ENCODE peak calls at places on chromosomes 2 and 18, in nine cellular contexts. G is A172, C is dermis blood vessel endothelial cell, E is LoVo, D is spleen, J is NCI-H446 treated with DMSO at 0.1 percent for 48 hours, A is Calu3, U is NCI-H1417, W is nephron progenitor cell. Z is an unnamed sample.

GRCh38 chr18:60649107-60649506 is 276.5 kb upstream of the MC4R start:
- DNase-seq in W (no peak), C (no peak), D (no peak), U (peak), E (no peak), A (no peak), J (no peak), G (no peak), Z (no peak)

GRCh38 chr2:239144713-239144999 is 256.2 kb downstream of the HDAC4 start:
- DNase-seq in W (no peak), C (no peak), G (no peak), J (no peak), D (no peak), U (peak), E (no peak), A (no peak), Z (no peak)

GRCh38 chr2:80153768-80154167 is 150.8 kb downstream of the LRRTM1 start:
- DNase-seq in C (no peak), G (no peak), D (no peak), W (no peak), E (no peak), J (no peak), A (no peak), U (no peak), Z (no peak)

GRCh38 chr2:172806426-172807008 is 70.9 kb downstream of the RAPGEF4 start:
- DNase-seq in J (peak), W (peak), E (peak), U (no peak), G (peak), D (no peak), A (no peak), C (peak), Z (no peak)

GRCh38 chr2:105327690-105328089 is 1.8 kb downstream of the TGFBRAP1 start:
- DNase-seq in W (no peak), D (no peak), J (no peak), C (no peak), A (peak), E (no peak), G (no peak), U (no peak), Z (no peak)

GRCh38 chr2:144967971-144968370 is 448.1 kb upstream of the ZEB2 start:
- DNase-seq in W (no peak), D (no peak), U (no peak), A (no peak), J (no peak), E (no peak), G (no peak), C (no peak), Z (no peak)

GRCh38 chr2:231059756-231060155 is 3.1 kb downstream of the PSMD1 start:
- DNase-seq in G (no peak), W (no peak), U (no peak), J (no peak), D (no peak), C (no peak), A (no peak), E (no peak), Z (no peak)

GRCh38 chr2:105800036-105800755 is 55.5 kb downstream of the NCK2 start:
- DNase-seq in J (no peak), C (no peak), E (no peak), U (no peak), D (no peak), W (no peak), G (no peak), A (no peak), Z (peak)

GRCh38 chr18:55384551-55385275 is 203.3 kb downstream of the TCF4 start:
- DNase-seq in D (no peak), U (peak), E (peak), J (no peak), C (peak), G (peak), A (peak), W (peak), Z (no peak)

GRCh38 chr2:37833420-37833819 is 91.7 kb upstream of the RMDN2 start:
- DNase-seq in G (no peak), E (no peak), C (no peak), D (no peak), U (no peak), A (no peak), J (no peak), W (no peak), Z (no peak)

GRCh38 chr2:183242937-183243336 is 118.7 kb downstream of the NUP35 start:
- DNase-seq in G (peak), A (no peak), C (peak), U (peak), D (no peak), W (no peak), J (peak), E (no peak), Z (no peak)

GRCh38 chr18:59155140-59155539 is 15.5 kb downstream of the SEC11C start:
- DNase-seq in A (no peak), W (no peak), E (no peak), U (no peak), G (peak), D (no peak), C (no peak), J (no peak), Z (no peak)

GRCh38 chr2:211367252-211367651 is 810.9 kb downstream of the CPS1 start:
- DNase-seq in D (no peak), W (no peak), A (no peak), J (no peak), E (no peak), U (no peak), C (no peak), G (no peak), Z (no peak)

GRCh38 chr2:1024981-1025380 is 74.3 kb downstream of the SNTG2 start:
- DNase-seq in G (no peak), D (no peak), W (no peak), C (no peak), J (no peak), A (no peak), E (no peak), U (no peak), Z (no peak)

GRCh38 chr2:134446431-134447091 is 192.7 kb downstream of the MGAT5 start:
- DNase-seq in C (peak), G (peak), A (no peak), U (peak), J (peak), W (no peak), E (no peak), D (peak), Z (peak)

GRCh38 chr18:66752733-66753132 is 148.8 kb upstream of the CDH19 start:
- DNase-seq in D (no peak), J (no peak), A (peak), C (no peak), E (no peak), G (no peak), W (no peak), U (no peak), Z (no peak)

GRCh38 chr2:224284134-224284946 is 117.6 kb downstream of the FAM124B start:
- DNase-seq in J (peak), W (peak), U (peak), E (peak), A (peak), G (peak), C (peak), D (no peak), Z (no peak)

GRCh38 chr2:46002507-46002883 is 294.7 kb upstream of the EPAS1 start:
- DNase-seq in D (no peak), E (no peak), J (no peak), A (no peak), C (no peak), W (no peak), G (no peak), U (peak), Z (no peak)

GRCh38 chr2:169397697-169398096 is 35.4 kb upstream of the LRP2 start:
- DNase-seq in A (no peak), J (no peak), E (no peak), W (no peak), U (no peak), G (no peak), D (no peak), C (no peak), Z (no peak)

GRCh38 chr2:74658516-74658915 is 4.5 kb downstream of the SEMA4F start:
- DNase-seq in C (no peak), U (no peak), J (peak), A (no peak), D (no peak), G (no peak), W (no peak), E (no peak), Z (no peak)

GRCh38 chr2:218727502-218728165 is 17.0 kb downstream of the TTLL4 start:
- DNase-seq in U (no peak), C (peak), E (peak), G (no peak), W (no peak), D (no peak), J (no peak), A (no peak), Z (no peak)

GRCh38 chr18:44852818-44853217 is 172.1 kb downstream of the SETBP1 start:
- DNase-seq in U (peak), J (peak), D (no peak), W (no peak), A (no peak), C (no peak), G (no peak), E (no peak), Z (no peak)

GRCh38 chr2:55003706-55004639 is 46.3 kb downstream of the RTN4 start:
- DNase-seq in C (peak), W (no peak), A (no peak), U (no peak), D (no peak), G (no peak), E (no peak), J (no peak), Z (no peak)

GRCh38 chr2:162022290-162022945 is 51.6 kb downstream of the DPP4 start:
- DNase-seq in A (peak), C (peak), U (no peak), G (peak), W (no peak), J (no peak), D (no peak), E (no peak), Z (no peak)

GRCh38 chr2:219542931-219543595 is 546 bp downstream of the CHPF start:
- DNase-seq in G (peak), A (peak), E (peak), C (peak), J (no peak), W (peak), U (no peak), D (no peak), Z (no peak)

GRCh38 chr18:13612111-13612997 is 114.0 kb downstream of the FAM210A start:
- DNase-seq in W (no peak), D (peak), U (peak), J (no peak), C (no peak), A (no peak), G (no peak), E (no peak), Z (no peak)